ENCODE peak calls at places on chromosome 3, in four cellular contexts. H is K562, L is HepG2, Z is H1. T is an unnamed sample.

GRCh38 chr3:108757404-108757982 is at the start of gene RETNLB:
- DNase-seq in Z (no peak), H (no peak), L (no peak), T (no peak)

GRCh38 chr3:396293-396692 is 199.7 kb downstream of the CHL1 start:
- DNase-seq in L (no peak), H (no peak), Z (no peak), T (no peak)

GRCh38 chr3:191136347-191136746 is 62.7 kb upstream of the OSTN start:
- DNase-seq in L (peak), H (no peak), Z (peak), T (no peak)

GRCh38 chr3:198079771-198080520 is 119.9 kb downstream of the LMLN start:
- DNase-seq in Z (peak), L (no peak), H (peak), T (no peak)

GRCh38 chr3:74129056-74129455 is 485.4 kb downstream of the CNTN3 start:
- DNase-seq in Z (no peak), H (no peak), L (no peak), T (no peak)

GRCh38 chr3:186598794-186599141 is 14.1 kb upstream of the AHSG start:
- DNase-seq in Z (no peak), L (no peak), H (no peak), T (no peak)

GRCh38 chr3:88180398-88180999 is 30.7 kb downstream of the C3orf38 start:
- DNase-seq in L (no peak), H (peak), Z (no peak), T (peak)

GRCh38 chr3:9552252-9552999 is 1.2 kb downstream of the LHFPL4 start:
- DNase-seq in H (peak), L (no peak), Z (peak), T (no peak)

GRCh38 chr3:10205461-10206165 is 40.9 kb downstream of the IRAK2 start:
- DNase-seq in L (no peak), Z (no peak), H (no peak), T (no peak)

GRCh38 chr3:167110906-167111305 is 269.2 kb downstream of the ZBBX start:
- DNase-seq in H (no peak), L (no peak), Z (no peak), T (no peak)

GRCh38 chr3:72411102-72411501 is 437.1 kb downstream of the SHQ1 start:
- DNase-seq in L (no peak), Z (no peak), H (no peak), T (no peak)

GRCh38 chr3:133394561-133395311 is 5.1 kb upstream of the BFSP2 start:
- DNase-seq in Z (no peak), H (no peak), L (no peak), T (no peak)

GRCh38 chr3:131053021-131053420 is 26.3 kb downstream of the NEK11 start:
- DNase-seq in L (no peak), H (no peak), Z (no peak), T (no peak)

GRCh38 chr3:11371758-11372157 is 99.6 kb downstream of the ATG7 start:
- DNase-seq in H (no peak), Z (no peak), L (no peak), T (no peak)

GRCh38 chr3:54954516-54954915 is 26.7 kb upstream of the LRTM1 start:
- DNase-seq in L (no peak), H (no peak), Z (peak), T (no peak)

GRCh38 chr3:157776822-157777221 is 273.6 kb upstream of the VEPH1 start:
- DNase-seq in H (no peak), L (no peak), Z (no peak), T (no peak)

GRCh38 chr3:193605876-193606275 is 12.9 kb downstream of the OPA1 start:
- DNase-seq in H (peak), Z (peak), L (peak), T (no peak)

GRCh38 chr3:134874737-134875413 is 79.8 kb downstream of the EPHB1 start:
- DNase-seq in L (peak), H (no peak), Z (no peak), T (no peak)

GRCh38 chr3:152610621-152611020 is 224.3 kb upstream of the P2RY1 start:
- DNase-seq in Z (no peak), H (no peak), L (no peak), T (no peak)

GRCh38 chr3:194658477-194659242 is 13.3 kb downstream of the LSG1 start:
- DNase-seq in H (no peak), Z (no peak), L (no peak), T (no peak)

GRCh38 chr3:119794971-119795612 is 13.2 kb downstream of the NR1I2 start:
- DNase-seq in L (peak), H (peak), Z (peak), T (no peak)

GRCh38 chr3:156495816-156496215 is 59.1 kb downstream of the SSR3 start:
- DNase-seq in Z (no peak), H (no peak), L (no peak), T (no peak)

GRCh38 chr3:146770301-146770700 is 165.2 kb upstream of the PLSCR5 start:
- DNase-seq in L (no peak), Z (no peak), H (no peak), T (no peak)

GRCh38 chr3:66858656-66859381 is 139.3 kb upstream of the KBTBD8 start:
- DNase-seq in H (peak), L (no peak), Z (peak), T (no peak)

GRCh38 chr3:141441381-141442365 is 45.2 kb upstream of the RASA2 start:
- DNase-seq in L (peak), Z (no peak), H (peak), T (peak)

GRCh38 chr3:126523745-126524428 is at the start of gene CHST13:
- DNase-seq in L (peak), Z (no peak), H (peak), T (no peak)

GRCh38 chr3:172068977-172069376 is 29.6 kb downstream of the FNDC3B start:
- DNase-seq in Z (no peak), H (no peak), L (no peak), T (no peak)

GRCh38 chr3:116064646-116065045 is 380.6 kb downstream of the LSAMP start:
- DNase-seq in L (no peak), Z (no peak), H (no peak), T (no peak)

GRCh38 chr3:81689617-81690016 is 71.8 kb downstream of the GBE1 start:
- DNase-seq in Z (no peak), L (no peak), H (no peak), T (no peak)

GRCh38 chr3:197181751-197182150 is 116.7 kb downstream of the DLG1 start:
- DNase-seq in H (no peak), Z (no peak), L (no peak), T (no peak)

GRCh38 chr3:13115991-13116390 is 42.8 kb upstream of the IQSEC1 start:
- DNase-seq in Z (no peak), L (no peak), H (no peak), T (no peak)

GRCh38 chr3:127339943-127340861 is 52.4 kb upstream of the PRR20G start:
- DNase-seq in H (no peak), Z (no peak), L (no peak), T (no peak)

GRCh38 chr3:98914210-98915080 is 12.9 kb upstream of the DCBLD2 start:
- DNase-seq in L (peak), Z (no peak), H (no peak), T (no peak)

GRCh38 chr3:179189764-179190163 is 41.6 kb downstream of the PIK3CA start:
- DNase-seq in Z (no peak), H (no peak), L (no peak), T (no peak)

GRCh38 chr3:189754356-189754755 is 123.2 kb downstream of the TP63 start:
- DNase-seq in L (no peak), H (no peak), Z (no peak), T (no peak)

GRCh38 chr3:150022406-150023238 is 51.9 kb upstream of the PFN2 start:
- DNase-seq in L (no peak), Z (no peak), H (no peak), T (peak)

DNA sequence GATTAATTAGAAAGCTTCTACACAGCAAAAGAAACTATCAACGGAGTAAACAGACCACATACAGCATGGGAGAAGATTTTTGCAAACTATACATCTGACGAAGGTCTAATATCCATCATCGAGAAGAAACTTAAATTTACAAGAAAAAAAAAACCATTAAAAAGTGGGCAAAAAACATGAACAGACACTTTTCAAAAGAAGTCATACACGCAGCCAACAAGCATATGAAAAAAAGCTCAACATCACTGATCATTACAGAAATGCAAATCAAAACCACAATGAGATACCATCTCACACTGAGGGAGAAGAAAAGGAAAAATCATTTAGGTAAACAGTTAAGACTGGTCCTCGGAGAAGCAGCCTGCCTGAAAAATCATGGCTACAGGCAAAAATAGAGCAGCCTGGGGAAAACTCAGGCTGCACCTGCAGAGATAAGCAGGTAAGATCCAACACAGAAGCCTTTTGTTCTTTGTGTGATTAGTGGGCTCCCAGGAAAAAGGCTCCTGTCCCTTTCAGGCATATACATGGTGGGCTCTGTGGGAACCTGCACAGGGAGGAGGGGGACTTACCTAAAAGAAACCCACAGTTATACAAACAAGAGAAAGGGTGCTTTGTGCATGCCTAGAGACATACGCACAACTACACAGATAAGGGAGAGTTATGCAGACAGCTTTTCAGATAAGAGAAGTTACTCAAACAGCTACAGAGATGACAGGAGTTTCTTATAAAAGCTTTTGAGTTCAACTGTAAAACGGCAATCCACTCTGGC is 49.3 kb downstream of the C3orf70 start:
- DNase-seq in H (no peak), Z (no peak), L (peak), T (no peak)
- TF ChIP-seq CBX5 in H (no peak), Z (no peak), L (no peak), T (no peak)

GRCh38 chr3:85567074-85567676 is 608.4 kb downstream of the CADM2 start:
- DNase-seq in L (peak), H (peak), Z (no peak), T (no peak)
- TF ChIP-seq CBX5 in L (no peak), H (no peak), Z (no peak), T (no peak)

DNA sequence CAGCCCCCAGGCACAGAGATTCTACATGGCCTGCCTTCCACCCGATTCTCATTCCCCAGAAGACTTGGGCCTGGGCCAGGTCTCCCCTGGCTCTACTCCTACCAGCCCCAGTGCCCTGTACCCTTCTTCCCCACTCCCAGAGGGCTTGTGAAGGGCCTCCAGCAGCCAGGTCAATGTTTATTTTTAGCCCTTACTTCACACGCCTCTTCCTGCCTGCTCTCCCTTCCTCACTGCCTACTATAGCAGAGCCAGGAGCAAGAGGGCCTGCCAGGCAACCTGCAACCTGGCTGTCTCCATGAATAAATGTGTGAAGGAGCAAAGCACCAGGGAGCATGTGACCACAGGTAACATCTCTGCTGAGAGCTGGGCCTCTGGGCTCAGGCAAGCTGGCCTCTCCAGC is 26.4 kb upstream of the APEH start:
- DNase-seq in H (no peak), L (no peak), Z (no peak), T (no peak)
- TF ChIP-seq CBX5 in H (no peak), L (no peak), Z (no peak), T (no peak)

GRCh38 chr3:8443829-8444791 is 57.5 kb upstream of the LMCD1 start:
- DNase-seq in Z (peak), H (no peak), L (peak), T (no peak)

GRCh38 chr3:8446845-8447244 is 54.8 kb upstream of the LMCD1 start:
- DNase-seq in L (no peak), H (no peak), Z (no peak), T (no peak)

GRCh38 chr3:8444883-8445282 is 56.7 kb upstream of the LMCD1 start:
- DNase-seq in H (no peak), L (no peak), Z (no peak), T (no peak)

GRCh38 chr3:8442993-8443670 is 58.5 kb upstream of the LMCD1 start:
- DNase-seq in H (no peak), Z (no peak), L (no peak), T (no peak)

GRCh38 chr3:8445861-8446260 is 55.8 kb upstream of the LMCD1 start:
- DNase-seq in L (no peak), Z (no peak), H (no peak), T (no peak)
- TF ChIP-seq CBX5 in L (no peak), Z (no peak), H (no peak), T (no peak)

DNA sequence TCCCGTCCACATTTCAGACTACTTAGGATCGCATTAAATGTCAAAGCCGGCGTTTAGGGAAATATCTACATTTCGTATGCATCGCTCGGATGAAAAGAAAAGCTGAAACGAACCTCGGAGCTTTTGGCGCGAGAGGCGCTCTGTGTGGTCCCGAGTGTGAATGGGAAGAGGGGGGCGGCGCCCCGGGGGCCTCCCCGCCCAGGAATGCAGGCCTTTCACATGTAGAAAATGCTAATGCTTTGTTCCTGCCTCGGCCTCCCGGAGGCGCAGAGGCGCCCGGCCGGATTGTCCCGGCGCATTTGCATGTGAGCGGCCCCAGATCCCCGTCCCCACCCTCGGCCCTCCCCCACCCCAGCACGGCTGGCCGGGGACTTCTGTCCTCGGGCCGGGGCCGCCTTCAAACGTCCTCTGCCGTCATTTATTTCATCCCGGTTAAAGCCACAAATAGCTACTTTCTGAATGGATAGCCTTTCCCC is 37.0 kb upstream of the TRIM71 start:
- DNase-seq in Z (peak), H (peak), L (peak), T (no peak)
- TF ChIP-seq CBX5 in Z (no peak), H (no peak), L (no peak), T (no peak)

DNA sequence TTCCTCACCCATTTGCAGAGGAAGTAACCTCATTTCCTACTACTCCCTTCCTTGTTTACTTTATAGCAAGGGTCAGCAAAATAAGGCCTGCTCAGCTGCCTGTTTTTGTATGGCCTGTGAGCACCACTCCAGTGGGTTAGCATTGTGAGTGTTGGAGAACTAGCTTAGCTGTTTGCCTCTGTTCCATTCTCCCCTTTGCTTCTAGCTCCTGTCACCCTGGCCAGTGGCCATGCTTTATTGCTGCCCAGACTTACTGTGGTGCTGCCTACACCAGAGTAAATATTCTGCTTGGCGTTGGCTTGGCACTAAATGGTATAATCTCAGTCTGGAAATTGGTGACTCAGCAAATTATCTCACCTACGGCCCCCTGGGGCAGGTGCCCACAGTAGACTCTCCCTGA is 8.8 kb downstream of the PDCD6IP start:
- DNase-seq in Z (no peak), L (no peak), H (no peak), T (no peak)
- TF ChIP-seq CBX5 in Z (no peak), L (no peak), H (no peak), T (no peak)

DNA sequence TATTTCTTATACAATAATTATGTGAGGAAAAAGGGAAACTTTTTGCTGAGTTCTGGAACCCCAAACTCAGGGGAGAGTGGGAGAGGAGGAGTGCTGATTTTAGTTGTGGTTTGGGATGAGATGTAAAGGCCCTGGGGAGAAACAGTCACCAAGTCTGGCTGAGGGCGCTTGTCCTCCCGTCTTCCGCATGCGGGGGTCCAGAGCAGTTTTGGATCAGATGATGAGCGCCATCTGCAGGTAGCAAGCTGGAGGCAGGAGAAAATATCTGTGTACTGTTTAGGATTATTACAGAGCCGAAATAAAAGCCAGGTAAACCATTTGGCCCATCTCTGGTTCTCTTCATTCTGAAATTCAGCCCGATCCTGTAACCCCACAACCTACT is 1.6 kb upstream of the PARP14 start:
- DNase-seq in H (peak), L (peak), Z (peak), T (no peak)
- TF ChIP-seq CBX5 in H (no peak), L (no peak), Z (no peak), T (no peak)

DNA sequence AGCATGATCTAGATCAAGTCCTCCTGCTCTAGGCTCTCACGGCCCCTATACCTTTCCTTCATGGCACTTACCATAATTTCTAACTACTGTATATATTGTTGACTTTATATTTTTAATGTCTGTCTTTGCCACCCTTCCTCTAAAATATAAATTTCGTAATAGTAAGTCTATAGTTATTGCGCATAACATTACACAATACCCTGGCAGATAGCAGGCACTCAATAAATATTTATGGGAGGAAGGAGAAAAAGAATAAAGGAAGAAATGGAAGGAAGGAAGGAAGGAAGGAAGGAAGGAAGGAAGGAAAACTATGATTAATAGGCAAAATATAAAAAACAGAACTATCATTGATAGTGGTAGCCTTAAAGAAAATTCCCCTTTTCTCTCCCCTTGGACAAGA is 190.3 kb upstream of the LMCD1 start:
- DNase-seq in L (no peak), H (no peak), Z (no peak), T (no peak)
- TF ChIP-seq CBX5 in L (no peak), H (no peak), Z (no peak), T (no peak)

T was measured in GM12878.